ENCODE peak calls at places on chromosomes 6 and 20, in five cellular contexts. T is body of pancreas, K is cardiac fibroblast, Z is glutamatergic neuron, V is GM10248. U is an unnamed sample.

GRCh38 chr20:51386586-51386985 is 155.9 kb downstream of the NFATC2 start:
- DNase-seq in T (no peak), K (no peak), Z (no peak), V (no peak), U (no peak)

GRCh38 chr6:20426177-20427082 is 24.8 kb downstream of the E2F3 start:
- DNase-seq in T (no peak), K (no peak), Z (no peak), V (no peak), U (no peak)

GRCh38 chr20:63071541-63072181 is 64.9 kb upstream of the BHLHE23 start:
- DNase-seq in T (no peak), K (peak; percentile 75), Z (peak; percentile 73), V (no peak), U (peak; percentile 65)

GRCh38 chr20:4513720-4514119 is 208.0 kb upstream of the PRND start:
- DNase-seq in T (no peak), K (peak; percentile 90), Z (no peak), V (no peak), U (no peak)

GRCh38 chr6:85986681-85987080 is 344.0 kb upstream of the SYNCRIP start:
- DNase-seq in T (no peak), K (no peak), Z (no peak), V (no peak), U (no peak)

GRCh38 chr6:143598466-143599080 is 79.2 kb upstream of the PHACTR2 start:
- DNase-seq in T (no peak), K (no peak), Z (no peak), V (peak; percentile 33), U (no peak)

GRCh38 chr20:62618622-62619529 is 23.4 kb upstream of the SLCO4A1 start:
- DNase-seq in T (no peak), K (no peak), Z (no peak), V (peak; percentile 72), U (no peak)

GRCh38 chr20:48818031-48818370 is 9.8 kb downstream of the PREX1 start:
- DNase-seq in T (no peak), K (no peak), Z (no peak), V (no peak), U (no peak)

GRCh38 chr6:32815115-32815514 is 1.7 kb downstream of the HLA-DOB start:
- DNase-seq in T (no peak), K (peak; percentile 63), Z (no peak), V (no peak), U (no peak)

GRCh38 chr20:13533946-13534345 is 104.8 kb downstream of the TASP1 start:
- DNase-seq in T (no peak), K (peak; percentile 17), Z (no peak), V (no peak), U (no peak)

GRCh38 chr6:37137201-37137880 is 32.6 kb upstream of the PIM1 start:
- DNase-seq in T (no peak), K (peak; percentile 99), Z (peak; percentile 36), V (peak; percentile 75), U (peak; percentile 71)

GRCh38 chr20:2133318-2134183 is 31.9 kb downstream of the STK35 start:
- DNase-seq in T (no peak), K (peak; percentile 77), Z (no peak), V (no peak), U (no peak)

GRCh38 chr6:72321741-72322140 is 300.1 kb upstream of the KCNQ5 start:
- DNase-seq in T (no peak), K (peak; percentile 60), Z (no peak), V (no peak), U (no peak)

GRCh38 chr6:4253604-4254211 is 118.3 kb upstream of the ECI2 start:
- DNase-seq in T (peak; percentile 17), K (peak; percentile 77), Z (no peak), V (no peak), U (peak; percentile 4)

GRCh38 chr20:22232923-22233322 is 351.4 kb downstream of the FOXA2 start:
- DNase-seq in T (no peak), K (no peak), Z (no peak), V (no peak), U (no peak)

GRCh38 chr6:82248233-82248735 is 740 bp upstream of the IBTK start:
- DNase-seq in T (peak; percentile 42), K (peak; percentile 73), Z (peak; percentile 24), V (peak; percentile 50), U (no peak)

GRCh38 chr6:76992553-76992952 is 470.7 kb downstream of the HTR1B start:
- DNase-seq in T (no peak), K (no peak), Z (no peak), V (no peak), U (no peak)

GRCh38 chr6:167937301-167937700 is 60.2 kb upstream of the KIF25 start:
- DNase-seq in T (no peak), K (no peak), Z (no peak), V (no peak), U (no peak)

GRCh38 chr20:46215913-46216707 is 92.2 kb downstream of the CDH22 start:
- DNase-seq in T (no peak), K (peak; percentile 33), Z (peak; percentile 81), V (no peak), U (peak; percentile 33)

GRCh38 chr20:17751640-17752039 is 51.9 kb downstream of the BANF2 start:
- DNase-seq in T (no peak), K (no peak), Z (no peak), V (no peak), U (no peak)

GRCh38 chr20:61682114-61682997 is 383.3 kb downstream of the TAF4 start:
- DNase-seq in T (no peak), K (no peak), Z (no peak), V (no peak), U (no peak)

GRCh38 chr6:138007014-138007472 is 100.2 kb downstream of the PERP start:
- DNase-seq in T (peak; percentile 33), K (peak; percentile 57), Z (peak; percentile 51), V (peak; percentile 49), U (peak; percentile 43)

GRCh38 chr20:44618318-44618731 is 33.2 kb downstream of the ADA start:
- DNase-seq in T (no peak), K (no peak), Z (no peak), V (no peak), U (no peak)

GRCh38 chr6:144158133-144158532 is 7.8 kb downstream of the STX11 start:
- DNase-seq in T (peak; percentile 15), K (peak; percentile 83), Z (no peak), V (no peak), U (no peak)

GRCh38 chr6:166488081-166488685 is 98.3 kb downstream of the RAMACL start:
- DNase-seq in T (no peak), K (peak; percentile 67), Z (no peak), V (peak; percentile 71), U (no peak)

DNA sequence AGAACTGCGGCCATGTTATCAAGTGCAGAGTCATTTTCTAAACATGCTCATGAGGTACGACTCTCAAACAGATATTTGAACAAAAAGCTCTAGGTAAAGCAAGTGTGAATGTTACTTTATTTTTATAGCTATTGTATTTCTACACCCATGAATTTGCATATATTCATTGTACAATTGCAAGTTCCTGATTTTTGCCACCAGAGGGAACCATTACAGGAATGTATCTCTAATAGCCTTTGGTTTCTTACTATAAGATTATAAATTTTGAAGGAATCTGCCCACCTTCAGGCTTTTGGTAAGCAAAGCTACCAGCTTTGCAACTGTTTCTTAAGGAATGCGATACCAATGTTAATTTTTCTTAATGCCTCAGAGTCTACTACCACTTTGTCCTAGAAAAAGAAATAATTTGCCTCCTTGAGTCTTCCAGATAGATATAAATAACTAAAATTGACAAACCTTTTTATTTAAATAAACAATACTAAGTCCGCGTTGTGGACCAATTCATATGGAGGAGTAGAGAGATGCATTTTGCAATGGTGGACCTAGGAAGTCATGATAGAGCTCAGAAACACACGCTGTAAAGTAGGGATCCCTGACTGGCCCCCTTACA is 125.4 kb upstream of the SAMD5 start:
- DNase-seq in T (no peak), K (peak; percentile 70), Z (no peak), V (no peak), U (no peak)
- TF ChIP-seq CTCF in T (peak; percentile 40), K (peak; percentile 47), Z (peak; percentile 63), V (no peak), U (peak; percentile 48)

GRCh38 chr6:126180585-126180984 is 159.3 kb upstream of the CENPW start:
- DNase-seq in T (no peak), K (peak; percentile 97), Z (no peak), V (no peak), U (no peak)

GRCh38 chr6:126181890-126182289 is 158.0 kb upstream of the CENPW start:
- DNase-seq in T (no peak), K (no peak), Z (no peak), V (no peak), U (no peak)

GRCh38 chr6:126188271-126188909 is 151.5 kb upstream of the CENPW start:
- DNase-seq in T (no peak), K (peak; percentile 81), Z (no peak), V (no peak), U (no peak)

GRCh38 chr6:126181173-126181741 is 158.7 kb upstream of the CENPW start:
- DNase-seq in T (no peak), K (peak; percentile 11), Z (no peak), V (no peak), U (no peak)

DNA sequence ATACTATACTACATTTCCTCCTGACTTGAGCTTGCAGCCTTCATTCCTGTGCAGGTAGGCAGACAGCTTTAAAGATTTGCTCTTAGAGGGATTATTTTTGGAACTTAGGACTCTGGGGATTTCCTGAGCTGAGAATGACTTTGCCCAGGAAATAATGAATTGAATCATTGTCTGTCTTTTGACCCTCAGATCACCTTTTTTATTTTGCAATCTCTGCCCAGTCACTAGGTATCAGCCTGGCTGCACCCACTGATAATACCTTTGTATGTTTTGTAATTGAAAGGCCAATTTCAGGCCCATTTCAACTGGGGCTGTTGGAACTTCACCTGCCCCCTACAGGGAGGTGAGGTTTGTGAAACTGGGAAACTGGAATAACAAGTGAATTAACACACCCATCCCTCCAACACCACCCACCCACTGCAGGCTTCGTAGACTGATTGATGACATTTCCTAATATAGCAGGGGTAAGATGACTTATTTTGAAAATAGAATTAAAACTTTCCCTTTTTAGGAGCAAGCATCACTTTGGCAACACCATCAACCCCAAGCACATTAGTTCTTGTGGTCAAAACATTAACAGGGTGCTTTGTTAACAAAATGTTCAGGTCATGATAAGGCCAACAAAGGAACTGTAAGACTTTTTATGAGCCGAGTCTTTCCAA is 157.1 kb upstream of the CENPW start:
- DNase-seq in T (no peak), K (peak; percentile 22), Z (no peak), V (no peak), U (no peak)
- TF ChIP-seq CTCF in T (no peak), K (no peak), Z (no peak), V (no peak), U (no peak)

DNA sequence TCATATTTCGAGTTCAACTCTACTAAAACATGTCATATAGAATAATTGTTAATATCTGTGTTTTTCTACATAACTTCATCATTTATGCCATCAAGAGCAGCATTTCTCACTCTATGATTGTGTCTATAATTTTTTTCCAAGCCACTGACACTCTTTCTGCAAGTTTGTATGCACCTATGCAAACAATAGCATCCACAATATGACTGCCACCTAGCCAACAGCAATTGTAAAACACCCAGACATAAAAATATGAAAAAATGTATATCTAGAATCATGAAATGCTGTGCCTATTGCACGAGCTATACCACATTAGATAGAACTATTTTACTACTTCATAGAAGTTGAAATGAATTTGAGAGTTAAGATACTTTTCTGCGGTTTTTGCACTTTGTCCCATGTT is 286.5 kb upstream of the MARCKS start:
- DNase-seq in T (no peak), K (no peak), Z (no peak), V (no peak), U (no peak)
- TF ChIP-seq CTCF in T (no peak), K (peak; percentile 15), Z (no peak), V (no peak), U (no peak)

DNA sequence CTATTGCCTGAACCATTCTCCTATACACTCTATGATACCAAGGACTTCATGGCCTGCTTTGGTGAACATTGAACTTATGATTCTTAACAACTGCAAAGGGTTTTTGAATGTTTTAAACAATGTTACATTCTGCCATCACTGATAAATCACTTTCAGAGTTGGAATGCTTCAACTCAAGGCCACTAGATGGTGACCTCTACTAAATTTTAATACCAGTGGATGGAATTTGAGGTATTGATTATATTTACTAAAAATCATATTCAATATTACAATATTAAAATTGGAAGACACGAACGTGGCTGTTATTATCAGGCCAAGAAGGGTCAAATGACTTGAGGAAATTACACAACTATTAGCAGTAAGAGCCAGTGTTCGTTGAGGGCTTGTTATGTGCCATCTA is 18.6 kb downstream of the MYCT1 start:
- DNase-seq in T (no peak), K (peak; percentile 21), Z (no peak), V (no peak), U (no peak)
- TF ChIP-seq CTCF in T (no peak), K (peak; percentile 9), Z (no peak), V (no peak), U (no peak)